ENCODE peak calls at places on chromosomes 3 and 15, in ten cellular contexts. P is psoas muscle; O is fibroblast of lung; Q is testis; S is body of pancreas; I is tibial nerve; J is CD8-positive, alpha-beta T cell; B is esophagus muscularis mucosa; A is heart right ventricle; Y is SK-N-SH. U is an unnamed sample.

GRCh38 chr3:55167586-55168317 is 239.9 kb upstream of the LRTM1 start:
- DNase-seq in P (no peak), O (peak; percentile 84), Q (no peak), S (no peak), I (no peak), J (no peak), B (peak; percentile 2), A (no peak), Y (no peak), U (no peak)

GRCh38 chr15:100725121-100726069 is 123.0 kb downstream of the ASB7 start:
- DNase-seq in P (no peak), O (peak; percentile 95), Q (no peak), S (no peak), I (peak; percentile 7), J (no peak), B (peak; percentile 89), A (no peak), Y (peak; percentile 8), U (no peak)

GRCh38 chr3:119279101-119279554 is 15.1 kb upstream of the ARHGAP31 start:
- DNase-seq in P (no peak), O (no peak), Q (no peak), S (peak; percentile 76), I (no peak), J (no peak), B (no peak), A (peak; percentile 74), Y (no peak), U (peak; percentile 44)

GRCh38 chr3:137199678-137200077 is 241.9 kb downstream of the IL20RB start:
- DNase-seq in P (no peak), O (no peak), Q (no peak), S (no peak), I (no peak), J (no peak), B (no peak), A (no peak), Y (no peak), U (no peak)

GRCh38 chr3:195770081-195770840 is 41.5 kb downstream of the MUC4 start:
- DNase-seq in P (no peak), O (no peak), Q (peak; percentile 7), S (no peak), I (no peak), J (no peak), B (no peak), A (no peak), Y (no peak), U (no peak)

GRCh38 chr3:194592798-194593752 is 40.1 kb downstream of the TMEM44 start:
- DNase-seq in P (no peak), O (peak; percentile 100), Q (no peak), S (peak; percentile 23), I (peak; percentile 53), J (no peak), B (no peak), A (no peak), Y (peak; percentile 68), U (no peak)

GRCh38 chr3:100912571-100912970 is 80.7 kb downstream of the ABI3BP start:
- DNase-seq in P (no peak), O (no peak), Q (no peak), S (no peak), I (no peak), J (no peak), B (no peak), A (no peak), Y (no peak), U (no peak)

GRCh38 chr3:166283856-166284255 is 446.6 kb upstream of the BCHE start:
- DNase-seq in P (no peak), O (peak; percentile 94), Q (no peak), S (no peak), I (no peak), J (no peak), B (no peak), A (no peak), Y (no peak), U (no peak)

GRCh38 chr3:157093096-157093495 is 66.9 kb downstream of the CCNL1 start:
- DNase-seq in P (no peak), O (no peak), Q (no peak), S (no peak), I (no peak), J (no peak), B (no peak), A (no peak), Y (no peak), U (no peak)

GRCh38 chr3:196216081-196216564 is at the start of gene SLC51A:
- DNase-seq in P (no peak), O (no peak), Q (no peak), S (peak; percentile 69), I (no peak), J (no peak), B (no peak), A (no peak), Y (no peak), U (peak; percentile 70)

GRCh38 chr3:69791111-69791510 is 51.8 kb downstream of the MITF start:
- DNase-seq in P (peak; percentile 83), O (peak; percentile 79), Q (peak; percentile 72), S (peak; percentile 31), I (peak; percentile 82), J (no peak), B (no peak), A (peak; percentile 68), Y (no peak), U (peak; percentile 36)

GRCh38 chr15:59138243-59138642 is 33.3 kb downstream of the CCNB2 start:
- DNase-seq in P (peak; percentile 29), O (peak; percentile 25), Q (peak; percentile 64), S (peak; percentile 59), I (no peak), J (peak; percentile 43), B (no peak), A (peak; percentile 40), Y (peak; percentile 72), U (peak; percentile 73)

GRCh38 chr15:63402498-63403253 is 21.0 kb upstream of the CA12 start:
- DNase-seq in P (no peak), O (peak; percentile 26), Q (no peak), S (no peak), I (peak; percentile 18), J (no peak), B (no peak), A (no peak), Y (peak; percentile 41), U (peak; percentile 34)

GRCh38 chr3:50239649-50240048 is 3.6 kb downstream of the GNAI2 start:
- DNase-seq in P (no peak), O (no peak), Q (no peak), S (no peak), I (no peak), J (no peak), B (no peak), A (no peak), Y (no peak), U (no peak)

GRCh38 chr3:50242371-50242770 is 6.4 kb downstream of the GNAI2 start:
- DNase-seq in P (no peak), O (no peak), Q (no peak), S (no peak), I (peak; percentile 4), J (no peak), B (no peak), A (no peak), Y (no peak), U (no peak)

GRCh38 chr3:50243552-50243895 is 7.5 kb downstream of the GNAI2 start:
- DNase-seq in P (no peak), O (no peak), Q (no peak), S (no peak), I (no peak), J (no peak), B (no peak), A (no peak), Y (no peak), U (no peak)

GRCh38 chr3:50242778-50243551 is 7.0 kb downstream of the GNAI2 start:
- DNase-seq in P (peak; percentile 62), O (peak; percentile 76), Q (peak; percentile 45), S (no peak), I (peak; percentile 31), J (no peak), B (peak; percentile 93), A (peak; percentile 69), Y (no peak), U (no peak)

GRCh38 chr3:50241163-50241562 is 5.2 kb downstream of the GNAI2 start:
- DNase-seq in P (no peak), O (no peak), Q (no peak), S (no peak), I (no peak), J (no peak), B (no peak), A (no peak), Y (no peak), U (no peak)
- TF ChIP-seq CTCF in P (no peak), O (no peak), Q (no peak), S (no peak), I (no peak), J (no peak), B (no peak), A (no peak), Y (no peak), U (no peak)

DNA sequence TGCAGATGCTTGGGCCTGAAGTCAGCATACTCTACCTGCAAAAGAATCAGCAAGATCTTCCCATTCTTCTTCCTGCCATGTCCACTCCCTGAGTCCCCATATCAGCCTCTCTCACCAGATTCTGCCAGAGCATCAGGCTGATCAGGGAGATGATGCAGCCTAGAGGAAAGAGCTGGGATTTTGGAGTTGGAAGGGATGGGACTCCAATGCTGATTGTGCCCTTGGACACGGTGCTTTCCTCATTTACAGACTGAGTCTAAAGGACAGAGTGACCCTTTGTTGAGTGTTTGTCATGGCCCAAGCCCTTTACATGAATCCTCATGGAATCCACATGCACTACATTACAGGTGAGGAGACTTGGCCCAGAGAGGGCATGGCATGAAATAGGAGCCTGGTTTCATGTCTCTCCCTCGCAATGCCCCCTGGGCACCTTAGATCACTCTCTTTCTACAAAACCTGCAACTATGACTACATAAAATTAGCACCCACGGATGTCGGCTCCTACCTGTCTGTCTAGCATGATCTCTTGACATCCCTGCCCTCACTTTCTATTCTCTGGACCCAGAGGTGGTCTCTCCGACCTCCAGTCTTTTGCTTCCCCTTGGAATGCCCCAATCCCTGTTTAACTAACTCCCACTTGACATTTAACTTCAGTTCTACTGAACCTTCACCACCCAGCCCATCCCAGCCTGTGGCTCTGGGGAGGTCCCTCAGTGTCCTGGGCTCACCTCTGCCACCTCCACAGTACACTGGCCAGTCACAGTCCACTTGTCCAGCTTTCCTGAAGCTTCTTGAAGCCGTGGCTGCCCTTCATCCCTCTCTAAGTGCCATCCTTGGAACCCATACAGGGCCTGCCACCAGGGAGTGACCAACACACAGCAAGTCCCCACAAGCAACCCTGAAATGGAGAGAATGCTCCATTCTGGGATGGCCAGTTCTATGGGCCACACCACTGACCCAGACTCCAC is 173.5 kb downstream of the ABHD5 start:
- DNase-seq in P (no peak), O (no peak), Q (no peak), S (no peak), I (no peak), J (no peak), B (peak; percentile 90), A (no peak), Y (no peak), U (no peak)
- H3K4me1 ChIP-seq in P (no peaks in the 10 kb centered on the region), O (peaks cover 15% of the 10 kb centered on the region), Q (no peaks in the 10 kb centered on the region), S (no peaks in the 10 kb centered on the region), I (no peaks in the 10 kb centered on the region), J (no peaks in the 10 kb centered on the region), B (no peaks in the 10 kb centered on the region), A (no peaks in the 10 kb centered on the region), Y (peaks cover 25% of the 10 kb centered on the region), U (no peaks in the 10 kb centered on the region)

GRCh38 chr3:9340450-9341009 is 22.3 kb upstream of the THUMPD3 start:
- DNase-seq in P (no peak), O (peak; percentile 87), Q (no peak), S (no peak), I (no peak), J (no peak), B (no peak), A (no peak), Y (no peak), U (no peak)
- TF ChIP-seq CTCF in P (no peak), O (no peak), Q (no peak), S (no peak), I (no peak), J (no peak), B (no peak), A (no peak), Y (no peak), U (no peak)

GRCh38 chr3:61686228-61686648 is 124.9 kb downstream of the PTPRG start:
- DNase-seq in P (no peak), O (peak; percentile 15), Q (no peak), S (no peak), I (no peak), J (no peak), B (no peak), A (no peak), Y (no peak), U (no peak)
- H3K4me1 ChIP-seq in P (peaks cover 46% of the 10 kb centered on the region), O (no peaks in the 10 kb centered on the region), Q (peaks cover 14% of the 10 kb centered on the region), S (peaks cover 13% of the 10 kb centered on the region), I (no peaks in the 10 kb centered on the region), J (no peaks in the 10 kb centered on the region), B (peaks cover 39% of the 10 kb centered on the region), A (peaks cover 3% of the 10 kb centered on the region), Y (no peaks in the 10 kb centered on the region), U (peaks cover 4% of the 10 kb centered on the region)

U was measured in mucosa of descending colon.